ENCODE peak calls at places on chromosomes 7 and 10, in eight cellular contexts. F, Q, Y, H, G, X, B and S are unnamed samples.

GRCh38 chr10:123568751-123569150 is 97.4 kb upstream of the GPR26 start:
- DNase-seq in Q (no peak), X (no peak), F (no peak), B (no peak), G (no peak), Y (no peak), H (no peak), S (no peak)

GRCh38 chr10:122525788-122526187 is 34.8 kb upstream of the DMBT1 start:
- DNase-seq in Y (peak), H (no peak), F (no peak), X (no peak), B (no peak), G (no peak), Q (no peak), S (peak)

GRCh38 chr7:98933321-98933720 is 55.0 kb downstream of the TRRAP start:
- DNase-seq in F (no peak), B (no peak), X (no peak), H (no peak), G (no peak), Q (no peak), Y (no peak), S (no peak)

GRCh38 chr7:49822862-49823261 is 49.4 kb downstream of the VWC2 start:
- DNase-seq in G (no peak), H (no peak), B (no peak), X (no peak), Y (no peak), Q (no peak), F (no peak), S (peak)

GRCh38 chr7:41886257-41886905 is 183.5 kb upstream of the INHBA start:
- DNase-seq in H (peak), F (no peak), G (peak), Y (peak), B (no peak), Q (peak), X (no peak), S (no peak)

GRCh38 chr10:13614530-13615332 is 28.0 kb downstream of the PRPF18 start:
- DNase-seq in F (no peak), Q (peak), X (no peak), Y (no peak), B (no peak), G (peak), H (no peak), S (peak)

GRCh38 chr7:56009695-56010094 is 41.5 kb downstream of the PSPH start:
- DNase-seq in X (peak), G (no peak), Y (no peak), F (no peak), H (no peak), B (peak), Q (peak), S (no peak)

GRCh38 chr10:58796242-58796641 is 283.6 kb downstream of the BICC1 start:
- DNase-seq in X (no peak), B (peak), Q (peak), Y (no peak), F (no peak), H (no peak), G (no peak), S (peak)

GRCh38 chr10:123139521-123140163 is 3.9 kb downstream of the HMX3 start:
- DNase-seq in Y (peak), F (no peak), B (no peak), G (no peak), X (no peak), H (no peak), Q (no peak), S (peak)

GRCh38 chr10:4066581-4067403 is 281.8 kb upstream of the KLF6 start:
- DNase-seq in Y (peak), G (no peak), Q (no peak), B (no peak), X (no peak), H (no peak), F (no peak), S (no peak)

GRCh38 chr7:64312826-64313225 is 935 bp upstream of the ZNF736 start:
- DNase-seq in G (no peak), F (no peak), X (no peak), H (no peak), Q (no peak), Y (no peak), B (no peak), S (no peak)

GRCh38 chr7:157412021-157412443 is 75.2 kb downstream of the DNAJB6 start:
- DNase-seq in F (peak), G (peak), B (no peak), X (no peak), H (peak), Y (no peak), Q (peak), S (no peak)

GRCh38 chr7:73577627-73578341 is 595 bp downstream of the TBL2 start:
- DNase-seq in H (no peak), B (no peak), F (no peak), X (no peak), G (no peak), Y (no peak), Q (peak), S (no peak)

GRCh38 chr10:47438857-47439474 is 44.9 kb downstream of the ANXA8 start:
- DNase-seq in B (no peak), X (no peak), H (peak), F (no peak), G (peak), Q (peak), Y (peak), S (peak)

GRCh38 chr7:92699560-92699959 is 109.4 kb upstream of the FAM133B start:
- DNase-seq in Y (no peak), Q (no peak), G (no peak), X (no peak), F (no peak), H (no peak), B (no peak), S (no peak)

GRCh38 chr10:118537623-118538022 is 57.8 kb downstream of the PRLHR start:
- DNase-seq in Q (no peak), G (no peak), B (no peak), X (no peak), H (no peak), F (no peak), Y (no peak), S (no peak)

GRCh38 chr7:105580022-105580740 is 1.1 kb downstream of the EFCAB10 start:
- DNase-seq in G (peak), H (no peak), Q (peak), X (no peak), Y (peak), F (no peak), B (no peak), S (no peak)

GRCh38 chr10:485776-486572 is 203.5 kb downstream of the DIP2C start:
- DNase-seq in Y (no peak), F (no peak), B (no peak), H (no peak), G (no peak), Q (no peak), X (no peak), S (peak)

GRCh38 chr7:68321076-68321639 is 1277.1 kb upstream of the AUTS2 start:
- DNase-seq in B (peak), Q (peak), F (no peak), X (peak), G (peak), H (peak), Y (peak), S (peak)

GRCh38 chr10:128808921-128809440 is 658.1 kb upstream of the MGMT start:
- DNase-seq in F (no peak), B (no peak), X (no peak), Y (no peak), G (no peak), H (peak), Q (peak), S (no peak)

GRCh38 chr7:11716185-11716584 is 115.8 kb downstream of the THSD7A start:
- DNase-seq in F (no peak), H (no peak), Y (peak), G (peak), B (no peak), Q (peak), X (peak), S (no peak)

GRCh38 chr7:81036871-81037270 is 118.0 kb upstream of the SEMA3C start:
- DNase-seq in H (no peak), X (no peak), Q (no peak), Y (no peak), B (no peak), G (no peak), F (no peak), S (no peak)

GRCh38 chr10:62766383-62766782 is 38.1 kb upstream of the ADO start:
- DNase-seq in F (no peak), B (no peak), Y (no peak), H (no peak), G (no peak), Q (no peak), X (no peak), S (peak)

GRCh38 chr10:4353964-4354363 is 472.0 kb upstream of the AKR1E2 start:
- DNase-seq in G (no peak), Y (peak), H (no peak), Q (peak), X (no peak), F (no peak), B (no peak), S (peak)

GRCh38 chr7:50312176-50312575 is 7.7 kb downstream of the IKZF1 start:
- DNase-seq in G (no peak), H (no peak), B (no peak), Y (no peak), F (no peak), Q (no peak), X (no peak), S (no peak)

GRCh38 chr7:12703881-12704280 is 16.4 kb downstream of the ARL4A start:
- DNase-seq in Y (no peak), G (no peak), H (peak), B (no peak), F (no peak), X (no peak), Q (no peak), S (no peak)

GRCh38 chr7:122055072-122055471 is 89.0 kb downstream of the AASS start:
- DNase-seq in Q (no peak), Y (no peak), H (no peak), G (no peak), B (no peak), F (no peak), X (no peak), S (no peak)

GRCh38 chr10:76150886-76151288 is 719.5 kb downstream of the LRMDA start:
- DNase-seq in F (no peak), B (peak), X (no peak), Q (no peak), Y (no peak), G (no peak), H (no peak), S (no peak)

GRCh38 chr10:118913825-118914224 is 115.7 kb upstream of the NANOS1 start:
- DNase-seq in Q (no peak), B (no peak), H (no peak), F (no peak), Y (no peak), G (no peak), X (no peak), S (no peak)

GRCh38 chr10:77456414-77456813 is 181.2 kb downstream of the KCNMA1 start:
- DNase-seq in G (no peak), F (no peak), Q (no peak), H (no peak), X (no peak), B (no peak), Y (no peak), S (peak)

GRCh38 chr7:39199951-39200350 is 222.2 kb downstream of the POU6F2 start:
- DNase-seq in Y (no peak), G (no peak), X (no peak), Q (no peak), F (no peak), B (no peak), H (no peak), S (no peak)